ENCODE peak calls at places on chromosome 3, in eight cellular contexts. P, Y, I, S, C, A, G and O are unnamed samples.

GRCh38 chr3:10361375-10361774 is 40.5 kb upstream of the SEC13 start:
- DNase-seq in P (no peak), G (no peak), I (no peak), A (no peak), Y (no peak), C (no peak), S (no peak), O (no peak)

GRCh38 chr3:65712156-65712555 is 326.6 kb downstream of the MAGI1 start:
- DNase-seq in C (no peak), I (no peak), A (peak), S (no peak), P (no peak), Y (no peak), G (no peak), O (no peak)

GRCh38 chr3:31671976-31672375 is 139.3 kb downstream of the STT3B start:
- DNase-seq in G (peak), A (peak), Y (no peak), C (no peak), I (no peak), S (peak), P (no peak), O (no peak)

GRCh38 chr3:62201438-62202035 is 171.8 kb downstream of the FEZF2 start:
- DNase-seq in I (peak), P (peak), S (no peak), Y (peak), C (peak), A (peak), G (peak), O (peak)

GRCh38 chr3:115615001-115615447 is 8.3 kb upstream of the GAP43 start:
- DNase-seq in I (peak), A (peak), Y (no peak), C (peak), P (no peak), S (no peak), G (no peak), O (no peak)

GRCh38 chr3:56787784-56788256 is 13.9 kb downstream of the ARHGEF3 start:
- DNase-seq in I (no peak), Y (no peak), P (no peak), G (no peak), A (no peak), S (no peak), C (no peak), O (peak)

GRCh38 chr3:21664996-21665395 is 86.0 kb downstream of the ZNF385D start:
- DNase-seq in P (no peak), S (no peak), A (no peak), I (no peak), C (no peak), Y (no peak), G (no peak), O (no peak)

GRCh38 chr3:137767146-137768020 is 3.3 kb downstream of the SOX14 start:
- DNase-seq in P (no peak), I (peak), S (no peak), G (no peak), A (no peak), C (no peak), Y (peak), O (peak)

GRCh38 chr3:142595581-142595950 is 627 bp upstream of the PLS1 start:
- DNase-seq in S (no peak), I (no peak), P (no peak), Y (no peak), C (peak), A (peak), G (peak), O (no peak)

GRCh38 chr3:107421170-107421792 is 44.0 kb downstream of the CCDC54 start:
- DNase-seq in P (peak), C (peak), G (peak), A (peak), S (no peak), Y (no peak), I (peak), O (peak)

GRCh38 chr3:157239082-157239704 is 79.2 kb upstream of the CCNL1 start:
- DNase-seq in C (peak), S (peak), A (peak), I (peak), P (peak), G (peak), Y (peak), O (peak)

GRCh38 chr3:179272385-179272784 is 21.5 kb upstream of the KCNMB3 start:
- DNase-seq in A (peak), S (no peak), I (no peak), C (peak), Y (no peak), G (no peak), P (no peak), O (no peak)

GRCh38 chr3:4752201-4753072 is 226.8 kb upstream of the BHLHE40 start:
- DNase-seq in A (peak), I (peak), Y (no peak), G (peak), C (peak), P (no peak), S (peak), O (no peak)

GRCh38 chr3:113485161-113485609 is 29.8 kb downstream of the SPICE1 start:
- DNase-seq in P (no peak), A (no peak), S (no peak), G (no peak), I (no peak), Y (no peak), C (no peak), O (no peak)

GRCh38 chr3:178709047-178709446 is 172.8 kb downstream of the KCNMB2 start:
- DNase-seq in A (peak), I (no peak), Y (no peak), G (no peak), S (no peak), P (no peak), C (no peak), O (no peak)

GRCh38 chr3:189530822-189531221 is 100.4 kb upstream of the TP63 start:
- DNase-seq in I (no peak), C (no peak), A (no peak), G (no peak), S (no peak), P (no peak), Y (no peak), O (no peak)

GRCh38 chr3:177177670-177178295 is 19.5 kb downstream of the TBL1XR1 start:
- DNase-seq in C (peak), Y (no peak), A (no peak), G (no peak), I (no peak), P (no peak), S (no peak), O (no peak)

GRCh38 chr3:69353088-69353478 is 32.8 kb downstream of the FRMD4B start:
- DNase-seq in Y (no peak), C (no peak), S (no peak), I (no peak), P (no peak), A (no peak), G (no peak), O (no peak)

GRCh38 chr3:152185941-152186630 is 82.6 kb upstream of the MBNL1 start:
- DNase-seq in G (no peak), Y (no peak), P (no peak), A (no peak), S (no peak), C (no peak), I (no peak), O (no peak)

GRCh38 chr3:20865811-20866210 is 679.8 kb upstream of the SGO1 start:
- DNase-seq in S (no peak), I (no peak), P (no peak), Y (no peak), C (no peak), A (no peak), G (no peak), O (no peak)

GRCh38 chr3:45580142-45580541 is 14.4 kb upstream of the LIMD1 start:
- DNase-seq in C (no peak), S (no peak), A (no peak), P (no peak), Y (no peak), G (no peak), I (no peak), O (no peak)

GRCh38 chr3:50003766-50004278 is 63.9 kb downstream of the RBM6 start:
- DNase-seq in G (no peak), S (no peak), P (no peak), C (no peak), A (peak), I (peak), Y (no peak), O (no peak)

GRCh38 chr3:95387242-95388021 is 1324.6 kb downstream of the NSUN3 start:
- DNase-seq in Y (no peak), G (no peak), C (no peak), I (no peak), A (no peak), S (no peak), P (peak), O (no peak)

GRCh38 chr3:168212664-168213255 is 117.0 kb upstream of the GOLIM4 start:
- DNase-seq in A (no peak), G (no peak), P (no peak), C (no peak), Y (no peak), S (no peak), I (no peak), O (no peak)

GRCh38 chr3:59981377-59981776 is 931.6 kb upstream of the CFAP20DC start:
- DNase-seq in A (no peak), I (no peak), G (no peak), P (no peak), C (no peak), Y (no peak), S (no peak), O (no peak)

GRCh38 chr3:163490119-163490518 is 1588.2 kb downstream of the SI start:
- DNase-seq in C (peak), A (no peak), P (peak), G (peak), S (peak), I (peak), Y (peak), O (peak)

GRCh38 chr3:151909720-151910405 is 36.4 kb downstream of the SUCNR1 start:
- DNase-seq in C (no peak), A (peak), I (no peak), Y (no peak), P (no peak), G (no peak), S (no peak), O (no peak)

GRCh38 chr3:13671536-13672233 is 122.8 kb downstream of the FBLN2 start:
- DNase-seq in I (no peak), A (no peak), Y (no peak), S (no peak), C (no peak), G (no peak), P (no peak), O (no peak)

GRCh38 chr3:127273196-127273595 is 14.7 kb downstream of the PRR20G start:
- DNase-seq in S (no peak), I (no peak), C (peak), G (no peak), A (no peak), P (no peak), Y (no peak), O (no peak)

GRCh38 chr3:16485024-16485992 is 28.2 kb downstream of the RFTN1 start:
- DNase-seq in I (no peak), A (no peak), C (no peak), S (no peak), Y (no peak), G (no peak), P (no peak), O (no peak)

GRCh38 chr3:44960387-44961026 is 15.5 kb downstream of the ZDHHC3 start:
- DNase-seq in I (no peak), A (peak), Y (no peak), G (no peak), S (peak), C (no peak), P (no peak), O (no peak)

GRCh38 chr3:64319391-64319790 is 94.1 kb upstream of the PRICKLE2 start:
- DNase-seq in Y (no peak), A (no peak), P (no peak), C (no peak), S (no peak), I (peak), G (no peak), O (no peak)

GRCh38 chr3:25428003-25428861 is at the start of gene RARB:
- DNase-seq in P (peak), C (peak), G (peak), S (peak), Y (peak), I (peak), A (peak), O (no peak)

GRCh38 chr3:80307844-80308243 is 540.0 kb upstream of the ROBO1 start:
- DNase-seq in P (no peak), A (no peak), I (no peak), S (no peak), Y (no peak), C (no peak), G (no peak), O (no peak)

DNA sequence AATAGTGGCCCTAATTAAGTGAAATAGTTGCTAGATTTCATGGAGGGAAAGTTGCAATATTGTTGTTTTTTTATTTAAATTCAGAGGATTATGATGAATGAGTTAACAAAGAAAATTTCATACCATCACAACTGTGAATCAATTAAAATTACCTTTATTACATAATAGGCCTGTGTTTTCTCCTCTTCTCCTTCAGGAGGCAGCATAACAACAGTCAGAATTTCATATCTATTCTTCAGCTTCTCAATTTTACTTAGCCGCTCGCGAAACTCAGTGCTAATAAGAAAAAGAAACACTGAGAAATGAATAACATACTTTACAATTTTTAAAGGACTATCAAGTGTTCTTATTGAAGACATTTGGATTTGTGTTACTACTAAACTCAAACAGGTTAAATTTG is 29.4 kb downstream of the TTC14 start:
- DNase-seq in Y (no peak), P (no peak), I (no peak), S (no peak), A (no peak), G (no peak), C (no peak), O (no peak)
- TF ChIP-seq CTCF in Y (no peak), P (peak), I (peak), S (no peak), A (peak), G (no peak), C (peak), O (peak)

GRCh38 chr3:71416868-71417267 is 166.7 kb downstream of the FOXP1 start:
- DNase-seq in I (peak), C (peak), Y (no peak), P (no peak), A (no peak), S (no peak), G (peak), O (no peak)

GRCh38 chr3:71409352-71409751 is 174.2 kb downstream of the FOXP1 start:
- DNase-seq in C (no peak), S (no peak), A (no peak), Y (no peak), P (no peak), I (no peak), G (no peak), O (no peak)

GRCh38 chr3:71415708-71416108 is 167.8 kb downstream of the FOXP1 start:
- DNase-seq in S (no peak), G (no peak), C (no peak), A (peak), I (no peak), Y (no peak), P (no peak), O (no peak)

GRCh38 chr3:71414189-71414924 is 169.2 kb downstream of the FOXP1 start:
- DNase-seq in S (no peak), P (no peak), G (no peak), I (no peak), A (no peak), C (peak), Y (no peak), O (no peak)

DNA sequence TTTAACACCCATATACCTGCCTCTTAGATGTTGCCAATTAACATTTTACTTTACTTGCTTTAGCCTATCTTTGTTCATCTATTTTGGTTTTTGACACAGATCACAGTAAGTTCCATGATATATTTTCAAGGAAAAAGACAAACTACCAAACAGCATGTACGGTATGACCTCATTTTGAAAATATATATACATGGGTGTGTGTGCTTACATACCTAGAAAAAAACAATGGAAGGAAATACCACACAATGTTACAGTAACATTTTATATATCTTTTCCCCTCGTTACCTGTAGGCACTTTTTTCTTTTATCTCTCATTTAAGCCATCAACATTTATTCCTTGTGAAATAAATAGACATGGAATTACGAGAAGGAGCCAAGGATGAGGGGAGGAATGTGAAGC is 170.0 kb downstream of the FOXP1 start:
- DNase-seq in A (no peak), S (no peak), G (no peak), Y (no peak), P (no peak), C (no peak), I (no peak), O (no peak)
- TF ChIP-seq CTCF in A (no peak), S (no peak), G (no peak), Y (no peak), P (no peak), C (no peak), I (no peak), O (no peak)

DNA sequence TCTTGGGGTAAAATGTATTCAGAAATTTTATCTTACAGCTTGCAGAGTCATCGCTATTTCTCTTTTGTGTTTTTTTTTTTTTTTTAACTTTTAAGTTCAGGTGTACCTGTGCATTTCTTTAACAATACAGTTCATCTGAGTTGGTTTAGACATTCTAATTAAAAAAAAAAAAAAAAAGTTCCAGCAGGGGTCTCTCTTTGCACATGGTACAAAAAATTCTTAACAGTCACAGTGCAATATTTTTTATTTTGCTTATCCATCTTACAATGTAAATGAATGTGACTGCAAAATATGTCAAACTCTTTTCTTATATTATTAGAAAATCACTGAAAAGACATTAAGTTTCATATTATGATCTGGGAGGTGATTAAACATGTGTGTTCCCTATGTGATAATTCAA is 47.5 kb upstream of the SLC9A9 start:
- DNase-seq in A (peak), C (peak), I (no peak), P (peak), G (peak), Y (no peak), S (no peak), O (peak)
- TF ChIP-seq CTCF in A (peak), C (no peak), I (peak), P (peak), G (peak), Y (peak), S (no peak), O (peak)

DNA sequence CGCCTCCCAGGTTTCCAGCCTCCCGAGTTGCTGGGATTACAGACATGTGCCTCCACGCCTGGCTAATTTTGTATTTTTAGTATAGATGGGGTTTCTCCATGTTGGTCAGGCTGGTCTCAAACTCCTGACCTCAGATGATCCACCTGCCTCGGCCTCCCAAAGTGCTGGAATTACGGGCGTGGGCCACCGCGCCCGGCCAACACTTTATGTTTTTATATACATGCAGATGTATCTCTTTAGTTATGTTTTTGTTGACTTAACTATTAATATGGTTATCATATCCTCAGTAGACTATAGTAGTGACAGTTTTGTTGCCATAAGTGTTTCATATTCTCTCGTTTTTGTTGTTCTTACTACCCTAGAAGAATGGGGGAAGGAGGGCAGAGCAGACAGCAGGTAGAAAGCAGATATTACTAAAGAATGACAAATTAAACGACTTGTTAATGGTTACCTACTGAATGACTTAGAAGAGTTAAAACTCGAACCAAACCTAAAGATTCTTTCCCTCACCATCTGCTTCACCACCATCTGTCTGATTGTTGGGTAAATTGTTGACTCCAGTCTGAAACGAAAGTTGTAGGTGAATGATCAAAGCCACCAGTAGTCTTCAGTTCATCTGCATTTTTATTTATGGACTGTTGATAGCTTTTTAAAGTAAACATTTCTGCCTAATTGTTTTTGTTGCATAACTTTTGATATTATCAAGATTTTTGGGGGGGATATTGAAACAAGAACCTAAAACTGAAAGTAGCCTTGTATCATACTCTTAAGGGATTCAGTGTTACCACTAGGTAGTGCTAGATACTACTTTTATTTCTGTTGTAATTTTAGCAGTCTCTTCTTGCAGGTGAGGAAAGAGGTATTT is 89.3 kb downstream of the RASA2 start:
- DNase-seq in C (peak), G (peak), A (peak), Y (no peak), I (no peak), S (no peak), P (peak), O (peak)
- TF ChIP-seq CTCF in C (peak), G (peak), A (peak), Y (peak), I (peak), S (peak), P (peak), O (peak)

GRCh38 chr3:105827959-105828358 is 40.9 kb downstream of the CBLB start:
- DNase-seq in P (no peak), S (no peak), G (no peak), I (no peak), C (peak), Y (no peak), A (peak), O (no peak)
- TF ChIP-seq CTCF in P (no peak), S (no peak), G (peak), I (no peak), C (peak), Y (peak), A (peak), O (no peak)

GRCh38 chr3:122314467-122314866 is 10.6 kb upstream of the CSTA start:
- DNase-seq in Y (no peak), A (peak), I (no peak), C (peak), P (no peak), G (no peak), S (no peak), O (no peak)

GRCh38 chr3:122312826-122313225 is 12.2 kb upstream of the CSTA start:
- DNase-seq in S (no peak), P (no peak), A (no peak), C (no peak), I (no peak), Y (no peak), G (no peak), O (no peak)

GRCh38 chr3:122316368-122316767 is 8.7 kb upstream of the CSTA start:
- DNase-seq in Y (no peak), G (no peak), C (no peak), P (no peak), I (no peak), S (no peak), A (no peak), O (no peak)

GRCh38 chr3:122313261-122313660 is 11.8 kb upstream of the CSTA start:
- DNase-seq in P (no peak), A (no peak), Y (no peak), I (no peak), S (peak), C (no peak), G (no peak), O (no peak)

GRCh38 chr3:122315619-122316018 is 9.4 kb upstream of the CSTA start:
- DNase-seq in Y (no peak), P (no peak), G (no peak), C (no peak), S (no peak), I (peak), A (no peak), O (no peak)
- TF ChIP-seq CTCF in Y (no peak), P (no peak), G (no peak), C (no peak), S (no peak), I (peak), A (no peak), O (no peak)